ENCODE peak calls at places on chromosome 3, in four cellular contexts. D is AG04450, Z is GM13976, A is mucosa of descending colon. L is an unnamed sample.

GRCh38 chr3:194731496-194732073 is 45.9 kb downstream of the FAM43A start:
- DNase-seq in Z (no peak), A (no peak), D (no peak), L (no peak)

GRCh38 chr3:194910414-194910979 is 224.8 kb downstream of the FAM43A start:
- DNase-seq in A (no peak), D (no peak), Z (no peak), L (no peak)

GRCh38 chr3:150349314-150350097 is 58.6 kb upstream of the TSC22D2 start:
- DNase-seq in A (no peak), Z (no peak), D (no peak), L (no peak)

GRCh38 chr3:168002786-168003368 is 92.8 kb downstream of the GOLIM4 start:
- DNase-seq in D (no peak), A (peak), Z (no peak), L (no peak)

GRCh38 chr3:96331341-96331740 is 483.1 kb upstream of the EPHA6 start:
- DNase-seq in A (no peak), Z (no peak), D (no peak), L (no peak)

GRCh38 chr3:24110051-24110450 is 165.0 kb downstream of the NR1D2 start:
- DNase-seq in A (no peak), D (no peak), Z (no peak), L (no peak)

GRCh38 chr3:121574449-121574848 is 6.7 kb downstream of the ARGFX start:
- DNase-seq in A (peak), Z (no peak), D (peak), L (no peak)

GRCh38 chr3:179853176-179853575 is 183.6 kb downstream of the PEX5L start:
- DNase-seq in A (no peak), Z (peak), D (peak), L (peak)

GRCh38 chr3:195077611-195078540 is 193.1 kb downstream of the XXYLT1 start:
- DNase-seq in A (no peak), Z (no peak), D (no peak), L (no peak)

GRCh38 chr3:37861540-37862051 is at the start of gene CTDSPL:
- DNase-seq in A (peak), D (no peak), Z (peak), L (no peak)

GRCh38 chr3:143753456-143753855 is 94.8 kb downstream of the SLC9A9 start:
- DNase-seq in D (no peak), Z (no peak), A (no peak), L (no peak)

GRCh38 chr3:98553021-98553563 is 21.3 kb downstream of the GPR15 start:
- DNase-seq in A (no peak), Z (no peak), D (no peak), L (no peak)

GRCh38 chr3:102180291-102180931 is 254.4 kb upstream of the ZPLD1 start:
- DNase-seq in D (peak), Z (no peak), A (no peak), L (no peak)

GRCh38 chr3:11159421-11159904 is 5.2 kb downstream of the HRH1 start:
- DNase-seq in D (peak), A (no peak), Z (no peak), L (no peak)

GRCh38 chr3:117611242-117611641 is 901.7 kb downstream of the TUSC7 start:
- DNase-seq in D (no peak), A (no peak), Z (no peak), L (no peak)

GRCh38 chr3:196514350-196514716 is 813 bp downstream of the SMCO1 start:
- DNase-seq in A (no peak), D (no peak), Z (no peak), L (no peak)

GRCh38 chr3:171833775-171834460 is 9.2 kb upstream of the TMEM212 start:
- DNase-seq in D (no peak), Z (peak), A (no peak), L (peak)

GRCh38 chr3:4279706-4280105 is 23.5 kb upstream of the SETMAR start:
- DNase-seq in Z (no peak), D (no peak), A (no peak), L (no peak)

GRCh38 chr3:187987919-187988318 is 166.0 kb upstream of the LPP start:
- DNase-seq in D (no peak), Z (no peak), A (no peak), L (no peak)

GRCh38 chr3:73143821-73144237 is 82.4 kb downstream of the EBLN2 start:
- DNase-seq in D (no peak), Z (no peak), A (no peak), L (no peak)

GRCh38 chr3:82796765-82797164 is 1035.3 kb upstream of the GBE1 start:
- DNase-seq in A (no peak), D (no peak), Z (no peak), L (no peak)

GRCh38 chr3:32434206-32434605 is 42.6 kb downstream of the CMTM7 start:
- DNase-seq in D (no peak), A (no peak), Z (no peak), L (no peak)

GRCh38 chr3:58244186-58244585 is 6.6 kb downstream of the ABHD6 start:
- DNase-seq in Z (no peak), A (no peak), D (no peak), L (no peak)

GRCh38 chr3:57130426-57131209 is 34.5 kb downstream of the IL17RD start:
- DNase-seq in Z (no peak), D (no peak), A (no peak), L (no peak)

GRCh38 chr3:129021140-129021551 is 20.0 kb downstream of the EFCC1 start:
- DNase-seq in A (no peak), Z (no peak), D (peak), L (no peak)

GRCh38 chr3:4520013-4520881 is 27.1 kb downstream of the ITPR1 start:
- DNase-seq in A (no peak), Z (no peak), D (no peak), L (no peak)

GRCh38 chr3:107794664-107795443 is 272.1 kb downstream of the BBX start:
- DNase-seq in D (no peak), A (no peak), Z (no peak), L (no peak)
- TF ChIP-seq CTCF in D (peak), A (no peak), Z (no peak), L (no peak)

DNA sequence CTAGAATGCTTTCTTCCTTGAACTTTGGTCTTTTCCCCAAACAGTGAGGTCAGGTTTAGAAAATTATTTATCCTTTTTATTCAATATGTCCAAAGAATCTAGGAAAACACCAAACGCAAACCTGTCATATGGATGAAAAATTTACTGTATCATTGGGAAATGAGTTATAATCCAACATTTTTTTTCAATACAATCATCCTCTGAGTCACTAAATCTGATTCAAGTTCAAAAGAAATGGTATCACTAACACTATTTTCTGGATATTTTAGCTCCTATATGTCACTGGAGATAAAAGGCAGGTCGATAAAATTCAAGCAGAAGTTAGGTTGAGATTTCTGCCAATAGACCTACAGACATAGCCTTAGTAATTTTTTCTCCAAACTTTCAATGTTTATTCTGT is 591.6 kb upstream of the AGTR1 start:
- DNase-seq in Z (no peak), A (no peak), D (no peak), L (no peak)
- TF ChIP-seq CTCF in Z (no peak), A (no peak), D (no peak), L (no peak)

GRCh38 chr3:159252274-159252673 is 450.4 kb downstream of the MFSD1 start:
- DNase-seq in A (no peak), Z (no peak), D (no peak), L (no peak)

GRCh38 chr3:159253860-159254259 is 452.0 kb downstream of the MFSD1 start:
- DNase-seq in D (no peak), A (no peak), Z (no peak), L (no peak)

GRCh38 chr3:159249472-159250131 is 447.7 kb downstream of the MFSD1 start:
- DNase-seq in D (no peak), A (no peak), Z (no peak), L (no peak)

GRCh38 chr3:159250961-159251360 is 449.1 kb downstream of the MFSD1 start:
- DNase-seq in D (no peak), A (no peak), Z (no peak), L (no peak)

GRCh38 chr3:159252772-159253384 is 451.0 kb downstream of the MFSD1 start:
- DNase-seq in Z (peak), A (peak), D (no peak), L (peak)
- TF ChIP-seq CTCF in Z (peak), A (peak), D (peak), L (peak)

DNA sequence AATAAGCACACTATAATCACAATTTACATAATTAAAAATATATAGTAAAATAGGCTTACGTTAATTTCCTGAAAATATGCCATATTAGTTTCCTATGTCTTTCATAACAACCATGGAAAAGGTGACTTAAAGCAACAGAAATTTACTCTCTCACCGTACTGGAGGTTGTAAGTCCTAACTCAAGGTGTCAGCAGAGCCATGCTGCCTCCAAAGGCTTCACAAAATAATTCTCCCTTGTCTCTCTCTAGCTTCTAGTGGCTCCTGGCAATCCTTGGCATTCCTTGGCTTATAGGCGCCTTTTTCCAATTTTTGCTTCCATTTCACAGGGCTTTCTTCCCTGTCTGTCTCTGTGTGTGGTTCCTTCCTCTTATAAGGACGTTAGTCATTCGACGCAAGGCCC is 7.6 kb downstream of the SI start:
- DNase-seq in A (peak), D (no peak), Z (no peak), L (no peak)
- TF ChIP-seq CTCF in A (no peak), D (no peak), Z (no peak), L (no peak)

GRCh38 chr3:159989973-159990846 is 1.6 kb downstream of the IL12A start:
- DNase-seq in D (no peak), A (no peak), Z (no peak), L (no peak)
- TF ChIP-seq CTCF in D (peak), A (no peak), Z (no peak), L (no peak)

L was measured in GM10248.